ENCODE peak calls at places on chromosomes 5 and 9, in seven cellular contexts. One of them, this sample, is unnamed.

GRCh38 chr9:78064075-78064474 is 32.5 kb upstream of the GNAQ start:
- DNase-seq in transverse colon: no peak
- DNase-seq in activated T-cell treated with anti-CD3 and anti-CD28 coated beads, Interleukin-2, amount 50 U/mL, for 4 hours: no peak
- DNase-seq in T-helper 2 cell: no peak
- DNase-seq in activated gamma-delta T cell: no peak
- DNase-seq in stimulated activated CD8-positive, alpha-beta memory T cell treated with anti-CD3 and anti-CD28 coated beads, Interleukin-15, amount 100 ng/mL, for 1 hour: no peak
- DNase-seq in NCI-H1694: no peak
- DNase-seq in this sample: peak; percentile 62

GRCh38 chr5:165360366-165361142 is 1855.1 kb downstream of the MAT2B start:
- DNase-seq in transverse colon: no peak
- DNase-seq in activated T-cell treated with anti-CD3 and anti-CD28 coated beads, Interleukin-2, amount 50 U/mL, for 4 hours: no peak
- DNase-seq in T-helper 2 cell: no peak
- DNase-seq in activated gamma-delta T cell: no peak
- DNase-seq in stimulated activated CD8-positive, alpha-beta memory T cell treated with anti-CD3 and anti-CD28 coated beads, Interleukin-15, amount 100 ng/mL, for 1 hour: no peak
- DNase-seq in NCI-H1694: no peak
- DNase-seq in this sample: no peak

GRCh38 chr9:89951671-89952070 is 346.9 kb downstream of the GADD45G start:
- DNase-seq in transverse colon: no peak
- DNase-seq in activated T-cell treated with anti-CD3 and anti-CD28 coated beads, Interleukin-2, amount 50 U/mL, for 4 hours: no peak
- DNase-seq in T-helper 2 cell: no peak
- DNase-seq in activated gamma-delta T cell: no peak
- DNase-seq in stimulated activated CD8-positive, alpha-beta memory T cell treated with anti-CD3 and anti-CD28 coated beads, Interleukin-15, amount 100 ng/mL, for 1 hour: no peak
- DNase-seq in NCI-H1694: no peak
- DNase-seq in this sample: no peak

GRCh38 chr9:13358128-13358527 is 78.6 kb upstream of the MPDZ start:
- DNase-seq in transverse colon: no peak
- DNase-seq in activated T-cell treated with anti-CD3 and anti-CD28 coated beads, Interleukin-2, amount 50 U/mL, for 4 hours: no peak
- DNase-seq in T-helper 2 cell: no peak
- DNase-seq in activated gamma-delta T cell: no peak
- DNase-seq in stimulated activated CD8-positive, alpha-beta memory T cell treated with anti-CD3 and anti-CD28 coated beads, Interleukin-15, amount 100 ng/mL, for 1 hour: no peak
- DNase-seq in NCI-H1694: no peak
- DNase-seq in this sample: no peak

GRCh38 chr9:128412120-128412790 is 8.4 kb upstream of the CERCAM start:
- DNase-seq in transverse colon: peak; percentile 29
- DNase-seq in activated T-cell treated with anti-CD3 and anti-CD28 coated beads, Interleukin-2, amount 50 U/mL, for 4 hours: peak; percentile 38
- DNase-seq in T-helper 2 cell: peak; percentile 6
- DNase-seq in activated gamma-delta T cell: no peak
- DNase-seq in stimulated activated CD8-positive, alpha-beta memory T cell treated with anti-CD3 and anti-CD28 coated beads, Interleukin-15, amount 100 ng/mL, for 1 hour: no peak
- DNase-seq in NCI-H1694: peak; percentile 70
- DNase-seq in this sample: peak; percentile 91

GRCh38 chr9:130104413-130105193 is 50.9 kb downstream of the GPR107 start:
- DNase-seq in transverse colon: no peak
- DNase-seq in activated T-cell treated with anti-CD3 and anti-CD28 coated beads, Interleukin-2, amount 50 U/mL, for 4 hours: no peak
- DNase-seq in T-helper 2 cell: no peak
- DNase-seq in activated gamma-delta T cell: no peak
- DNase-seq in stimulated activated CD8-positive, alpha-beta memory T cell treated with anti-CD3 and anti-CD28 coated beads, Interleukin-15, amount 100 ng/mL, for 1 hour: no peak
- DNase-seq in NCI-H1694: no peak
- DNase-seq in this sample: no peak

GRCh38 chr9:76419782-76420380 is 25.7 kb upstream of the RFK start:
- DNase-seq in transverse colon: no peak
- DNase-seq in activated T-cell treated with anti-CD3 and anti-CD28 coated beads, Interleukin-2, amount 50 U/mL, for 4 hours: no peak
- DNase-seq in T-helper 2 cell: no peak
- DNase-seq in activated gamma-delta T cell: no peak
- DNase-seq in stimulated activated CD8-positive, alpha-beta memory T cell treated with anti-CD3 and anti-CD28 coated beads, Interleukin-15, amount 100 ng/mL, for 1 hour: no peak
- DNase-seq in NCI-H1694: no peak
- DNase-seq in this sample: no peak

GRCh38 chr5:172740483-172741205 is 30.4 kb downstream of the DUSP1 start:
- DNase-seq in transverse colon: peak; percentile 60
- DNase-seq in activated T-cell treated with anti-CD3 and anti-CD28 coated beads, Interleukin-2, amount 50 U/mL, for 4 hours: no peak
- DNase-seq in T-helper 2 cell: no peak
- DNase-seq in activated gamma-delta T cell: no peak
- DNase-seq in stimulated activated CD8-positive, alpha-beta memory T cell treated with anti-CD3 and anti-CD28 coated beads, Interleukin-15, amount 100 ng/mL, for 1 hour: no peak
- DNase-seq in NCI-H1694: peak; percentile 25
- DNase-seq in this sample: no peak

GRCh38 chr9:12363439-12363838 is 329.7 kb upstream of the TYRP1 start:
- DNase-seq in transverse colon: no peak
- DNase-seq in activated T-cell treated with anti-CD3 and anti-CD28 coated beads, Interleukin-2, amount 50 U/mL, for 4 hours: no peak
- DNase-seq in T-helper 2 cell: no peak
- DNase-seq in activated gamma-delta T cell: no peak
- DNase-seq in stimulated activated CD8-positive, alpha-beta memory T cell treated with anti-CD3 and anti-CD28 coated beads, Interleukin-15, amount 100 ng/mL, for 1 hour: no peak
- DNase-seq in NCI-H1694: no peak
- DNase-seq in this sample: no peak

GRCh38 chr9:111661150-111661801 is at the start of gene GNG10:
- DNase-seq in transverse colon: peak; percentile 65
- DNase-seq in activated T-cell treated with anti-CD3 and anti-CD28 coated beads, Interleukin-2, amount 50 U/mL, for 4 hours: peak; percentile 60
- DNase-seq in T-helper 2 cell: peak; percentile 61
- DNase-seq in activated gamma-delta T cell: peak; percentile 57
- DNase-seq in stimulated activated CD8-positive, alpha-beta memory T cell treated with anti-CD3 and anti-CD28 coated beads, Interleukin-15, amount 100 ng/mL, for 1 hour: peak; percentile 40
- DNase-seq in NCI-H1694: peak; percentile 7
- DNase-seq in this sample: peak; percentile 67

GRCh38 chr5:137656558-137656957 is 79.3 kb downstream of the KLHL3 start:
- DNase-seq in transverse colon: no peak
- DNase-seq in activated T-cell treated with anti-CD3 and anti-CD28 coated beads, Interleukin-2, amount 50 U/mL, for 4 hours: no peak
- DNase-seq in T-helper 2 cell: no peak
- DNase-seq in activated gamma-delta T cell: no peak
- DNase-seq in stimulated activated CD8-positive, alpha-beta memory T cell treated with anti-CD3 and anti-CD28 coated beads, Interleukin-15, amount 100 ng/mL, for 1 hour: no peak
- DNase-seq in NCI-H1694: no peak
- DNase-seq in this sample: no peak

GRCh38 chr9:6214451-6214850 is 1.2 kb upstream of the IL33 start:
- DNase-seq in transverse colon: no peak
- DNase-seq in activated T-cell treated with anti-CD3 and anti-CD28 coated beads, Interleukin-2, amount 50 U/mL, for 4 hours: no peak
- DNase-seq in T-helper 2 cell: no peak
- DNase-seq in activated gamma-delta T cell: no peak
- DNase-seq in stimulated activated CD8-positive, alpha-beta memory T cell treated with anti-CD3 and anti-CD28 coated beads, Interleukin-15, amount 100 ng/mL, for 1 hour: no peak
- DNase-seq in NCI-H1694: no peak
- DNase-seq in this sample: no peak

GRCh38 chr9:8718121-8718725 is 918.6 kb upstream of the DMAC1 start:
- DNase-seq in transverse colon: no peak
- DNase-seq in activated T-cell treated with anti-CD3 and anti-CD28 coated beads, Interleukin-2, amount 50 U/mL, for 4 hours: no peak
- DNase-seq in T-helper 2 cell: no peak
- DNase-seq in activated gamma-delta T cell: no peak
- DNase-seq in stimulated activated CD8-positive, alpha-beta memory T cell treated with anti-CD3 and anti-CD28 coated beads, Interleukin-15, amount 100 ng/mL, for 1 hour: no peak
- DNase-seq in NCI-H1694: no peak
- DNase-seq in this sample: no peak

GRCh38 chr5:138960145-138960692 is 85.1 kb upstream of the LRRTM2 start:
- DNase-seq in transverse colon: no peak
- DNase-seq in activated T-cell treated with anti-CD3 and anti-CD28 coated beads, Interleukin-2, amount 50 U/mL, for 4 hours: no peak
- DNase-seq in T-helper 2 cell: no peak
- DNase-seq in activated gamma-delta T cell: no peak
- DNase-seq in stimulated activated CD8-positive, alpha-beta memory T cell treated with anti-CD3 and anti-CD28 coated beads, Interleukin-15, amount 100 ng/mL, for 1 hour: no peak
- DNase-seq in NCI-H1694: peak; percentile 49
- DNase-seq in this sample: no peak

GRCh38 chr5:143992461-143992860 is 178.0 kb downstream of the YIPF5 start:
- DNase-seq in transverse colon: no peak
- DNase-seq in activated T-cell treated with anti-CD3 and anti-CD28 coated beads, Interleukin-2, amount 50 U/mL, for 4 hours: no peak
- DNase-seq in T-helper 2 cell: no peak
- DNase-seq in activated gamma-delta T cell: no peak
- DNase-seq in stimulated activated CD8-positive, alpha-beta memory T cell treated with anti-CD3 and anti-CD28 coated beads, Interleukin-15, amount 100 ng/mL, for 1 hour: no peak
- DNase-seq in NCI-H1694: no peak
- DNase-seq in this sample: no peak

GRCh38 chr5:50300878-50301277 is 140.2 kb downstream of the EMB start:
- DNase-seq in transverse colon: no peak
- DNase-seq in activated T-cell treated with anti-CD3 and anti-CD28 coated beads, Interleukin-2, amount 50 U/mL, for 4 hours: no peak
- DNase-seq in T-helper 2 cell: no peak
- DNase-seq in activated gamma-delta T cell: no peak
- DNase-seq in stimulated activated CD8-positive, alpha-beta memory T cell treated with anti-CD3 and anti-CD28 coated beads, Interleukin-15, amount 100 ng/mL, for 1 hour: no peak
- DNase-seq in NCI-H1694: no peak
- DNase-seq in this sample: no peak

GRCh38 chr5:95644351-95645042 is 2.1 kb upstream of the RFESD start:
- DNase-seq in transverse colon: peak; percentile 63
- DNase-seq in activated T-cell treated with anti-CD3 and anti-CD28 coated beads, Interleukin-2, amount 50 U/mL, for 4 hours: peak; percentile 24
- DNase-seq in T-helper 2 cell: peak; percentile 26
- DNase-seq in activated gamma-delta T cell: no peak
- DNase-seq in stimulated activated CD8-positive, alpha-beta memory T cell treated with anti-CD3 and anti-CD28 coated beads, Interleukin-15, amount 100 ng/mL, for 1 hour: no peak
- DNase-seq in NCI-H1694: no peak
- DNase-seq in this sample: peak; percentile 50

GRCh38 chr5:157761690-157762611 is 18.4 kb downstream of the LSM11 start:
- DNase-seq in transverse colon: peak; percentile 8
- DNase-seq in activated T-cell treated with anti-CD3 and anti-CD28 coated beads, Interleukin-2, amount 50 U/mL, for 4 hours: no peak
- DNase-seq in T-helper 2 cell: peak; percentile 2
- DNase-seq in activated gamma-delta T cell: no peak
- DNase-seq in stimulated activated CD8-positive, alpha-beta memory T cell treated with anti-CD3 and anti-CD28 coated beads, Interleukin-15, amount 100 ng/mL, for 1 hour: no peak
- DNase-seq in NCI-H1694: peak; percentile 62
- DNase-seq in this sample: peak; percentile 41

GRCh38 chr9:1979815-1980367 is 35.3 kb upstream of the SMARCA2 start:
- DNase-seq in transverse colon: no peak
- DNase-seq in activated T-cell treated with anti-CD3 and anti-CD28 coated beads, Interleukin-2, amount 50 U/mL, for 4 hours: no peak
- DNase-seq in T-helper 2 cell: no peak
- DNase-seq in activated gamma-delta T cell: no peak
- DNase-seq in stimulated activated CD8-positive, alpha-beta memory T cell treated with anti-CD3 and anti-CD28 coated beads, Interleukin-15, amount 100 ng/mL, for 1 hour: no peak
- DNase-seq in NCI-H1694: peak; percentile 96
- DNase-seq in this sample: no peak